ENCODE peak calls at places on chromosomes 6 and 20, in four cellular contexts. L is HCT116, H is IMR-90, F is heart left ventricle. P is an unnamed sample.

GRCh38 chr20:45834797-45835161 is 1.2 kb downstream of the SNX21 start:
- DNase-seq in L (no peak), H (no peak), F (no peak), P (no peak)

GRCh38 chr20:63177134-63177784 is 38.7 kb downstream of the YTHDF1 start:
- DNase-seq in L (no peak), H (no peak), F (no peak), P (no peak)

GRCh38 chr6:154302111-154302752 is 54.4 kb downstream of the IPCEF1 start:
- DNase-seq in L (no peak), H (peak), F (no peak), P (no peak)

GRCh38 chr6:158938811-158939254 is 61.2 kb downstream of the RSPH3 start:
- DNase-seq in L (peak), H (no peak), F (no peak), P (no peak)

GRCh38 chr6:71420693-71421328 is 132.2 kb downstream of the OGFRL1 start:
- DNase-seq in L (no peak), H (peak), F (peak), P (peak)

GRCh38 chr6:141261016-141261671 is 871.6 kb upstream of the GJE1 start:
- DNase-seq in L (no peak), H (no peak), F (peak), P (no peak)

GRCh38 chr6:47098570-47098993 is 56.5 kb upstream of the ADGRF1 start:
- DNase-seq in L (no peak), H (peak), F (no peak), P (peak)

GRCh38 chr6:146788115-146788514 is 189.3 kb downstream of the ADGB start:
- DNase-seq in L (no peak), H (no peak), F (no peak), P (no peak)

GRCh38 chr20:38453941-38454340 is 18.7 kb upstream of the RALGAPB start:
- DNase-seq in L (no peak), H (no peak), F (no peak), P (peak)

GRCh38 chr6:82330171-82330804 is 33.3 kb upstream of the TPBG start:
- DNase-seq in L (no peak), H (no peak), F (no peak), P (no peak)

GRCh38 chr20:35497780-35498189 is 31.7 kb downstream of the C20orf173 start:
- DNase-seq in L (no peak), H (no peak), F (peak), P (no peak)

GRCh38 chr6:14212020-14212419 is 94.4 kb downstream of the CD83 start:
- DNase-seq in L (no peak), H (no peak), F (no peak), P (no peak)

GRCh38 chr6:31738048-31738979 is 1.5 kb upstream of the MSH5 start:
- DNase-seq in L (no peak), H (peak), F (peak), P (peak)

GRCh38 chr6:80094017-80094416 is 12.5 kb upstream of the BCKDHB start:
- DNase-seq in L (peak), H (peak), F (no peak), P (no peak)

GRCh38 chr20:32780749-32781402 is 18.7 kb downstream of the DNMT3B start:
- DNase-seq in L (no peak), H (no peak), F (no peak), P (no peak)

GRCh38 chr6:134295953-134296553 is 21.9 kb downstream of the SGK1 start:
- DNase-seq in L (peak), H (peak), F (peak), P (peak)

GRCh38 chr20:44756011-44756688 is 10.5 kb downstream of the KCNK15 start:
- DNase-seq in L (no peak), H (no peak), F (no peak), P (no peak)

GRCh38 chr6:127267742-127268588 is 1.3 kb downstream of the RNF146 start:
- DNase-seq in L (no peak), H (no peak), F (no peak), P (no peak)

GRCh38 chr20:58233881-58234528 is 5.6 kb upstream of the ANKRD60 start:
- DNase-seq in L (no peak), H (no peak), F (no peak), P (no peak)

GRCh38 chr20:59297641-59298040 is 2.8 kb upstream of the EDN3 start:
- DNase-seq in L (no peak), H (no peak), F (no peak), P (no peak)

GRCh38 chr20:62861732-62862336 is at the start of gene TCFL5:
- DNase-seq in L (peak), H (peak), F (peak), P (peak)

GRCh38 chr6:95318137-95318536 is 259.2 kb upstream of the MANEA start:
- DNase-seq in L (no peak), H (no peak), F (no peak), P (no peak)

GRCh38 chr20:36374995-36375394 is 68.9 kb downstream of the DLGAP4 start:
- DNase-seq in L (no peak), H (no peak), F (no peak), P (no peak)

GRCh38 chr6:37236921-37237320 is 20.7 kb upstream of the TBC1D22B start:
- DNase-seq in L (no peak), H (peak), F (no peak), P (peak)

GRCh38 chr6:36319436-36319762 is 17.3 kb downstream of the BNIP5 start:
- DNase-seq in L (no peak), H (no peak), F (no peak), P (no peak)

DNA sequence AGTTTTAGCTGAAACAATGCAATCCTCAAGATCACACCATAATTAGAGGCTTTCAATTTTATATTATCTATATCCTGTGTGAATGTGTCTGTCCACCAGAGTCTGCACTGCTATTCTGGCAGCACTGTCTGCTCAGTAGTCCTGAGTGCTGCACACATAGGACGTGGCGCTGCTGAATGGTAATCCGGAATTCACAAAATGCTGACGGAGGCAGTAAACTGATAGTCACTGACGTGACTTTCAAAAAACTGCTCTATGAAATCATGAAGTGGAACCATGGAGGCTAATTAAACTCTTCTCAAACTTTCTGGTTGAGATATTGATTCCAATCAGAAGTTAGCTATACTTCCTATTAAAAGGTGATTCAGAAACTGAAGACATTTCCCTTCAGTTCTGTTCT is 190.8 kb upstream of the NOX3 start:
- DNase-seq in L (no peak), H (peak), F (no peak), P (no peak)
- H3K4me3 ChIP-seq in L (no peak), H (no peak), F (no peak), P (no peak)

DNA sequence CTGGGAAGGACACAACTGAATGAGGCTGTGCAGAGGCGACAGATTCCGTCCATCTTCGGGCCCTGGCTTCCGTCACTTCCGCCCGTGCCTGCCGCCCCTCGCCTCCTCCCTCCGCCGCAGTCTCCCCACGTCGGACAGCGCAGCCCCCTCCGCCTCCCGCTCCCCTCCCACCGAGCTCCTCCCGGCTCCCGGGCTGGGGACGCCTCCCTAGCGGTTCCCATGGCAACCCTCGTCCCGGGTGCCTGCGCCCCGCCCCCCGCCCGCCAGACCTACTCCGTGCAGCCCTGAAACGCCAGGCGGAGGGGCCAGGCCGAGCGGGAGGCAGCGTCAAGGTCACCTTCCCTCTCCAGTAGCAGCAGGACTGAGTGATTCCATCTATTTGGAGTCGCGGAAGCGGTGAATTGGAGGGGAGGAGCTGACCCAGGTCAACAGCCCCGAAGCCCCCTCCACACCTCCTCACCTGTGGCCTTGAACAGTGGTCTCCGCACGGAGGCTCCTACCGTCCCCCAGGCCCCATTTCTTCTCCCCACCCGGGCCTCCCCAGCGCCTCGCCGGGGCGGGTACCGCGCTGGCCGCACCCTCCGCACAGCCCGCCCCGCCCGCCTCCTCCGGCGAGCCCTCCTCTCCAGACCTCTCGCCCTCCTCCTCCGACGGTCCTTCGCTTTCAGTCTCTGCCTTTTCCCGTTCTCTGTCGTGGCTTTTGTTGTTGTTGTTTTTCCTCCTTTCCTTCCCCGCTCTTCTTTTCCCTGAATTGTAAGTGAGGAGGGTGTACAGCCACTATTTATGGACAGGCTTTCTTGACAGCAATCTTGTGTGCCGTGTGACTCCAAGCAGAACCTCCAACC is 951 bp downstream of the NRSN2 start:
- DNase-seq in L (no peak), H (peak), F (peak), P (peak)
- TF ChIP-seq POLR2A in L (peak), H (peak), F (no peak), P (no peak)

GRCh38 chr6:53244958-53245357 is 96.3 kb upstream of the GCM1 start:
- DNase-seq in L (no peak), H (no peak), F (no peak), P (no peak)
- H3K4me3 ChIP-seq in L (no peak), H (no peak), F (no peak), P (no peak)

GRCh38 chr6:43171284-43172126 is 436 bp downstream of the SRF start:
- DNase-seq in L (no peak), H (no peak), F (no peak), P (peak)
- TF ChIP-seq POLR2A in L (peak), H (peak), F (peak), P (no peak)

DNA sequence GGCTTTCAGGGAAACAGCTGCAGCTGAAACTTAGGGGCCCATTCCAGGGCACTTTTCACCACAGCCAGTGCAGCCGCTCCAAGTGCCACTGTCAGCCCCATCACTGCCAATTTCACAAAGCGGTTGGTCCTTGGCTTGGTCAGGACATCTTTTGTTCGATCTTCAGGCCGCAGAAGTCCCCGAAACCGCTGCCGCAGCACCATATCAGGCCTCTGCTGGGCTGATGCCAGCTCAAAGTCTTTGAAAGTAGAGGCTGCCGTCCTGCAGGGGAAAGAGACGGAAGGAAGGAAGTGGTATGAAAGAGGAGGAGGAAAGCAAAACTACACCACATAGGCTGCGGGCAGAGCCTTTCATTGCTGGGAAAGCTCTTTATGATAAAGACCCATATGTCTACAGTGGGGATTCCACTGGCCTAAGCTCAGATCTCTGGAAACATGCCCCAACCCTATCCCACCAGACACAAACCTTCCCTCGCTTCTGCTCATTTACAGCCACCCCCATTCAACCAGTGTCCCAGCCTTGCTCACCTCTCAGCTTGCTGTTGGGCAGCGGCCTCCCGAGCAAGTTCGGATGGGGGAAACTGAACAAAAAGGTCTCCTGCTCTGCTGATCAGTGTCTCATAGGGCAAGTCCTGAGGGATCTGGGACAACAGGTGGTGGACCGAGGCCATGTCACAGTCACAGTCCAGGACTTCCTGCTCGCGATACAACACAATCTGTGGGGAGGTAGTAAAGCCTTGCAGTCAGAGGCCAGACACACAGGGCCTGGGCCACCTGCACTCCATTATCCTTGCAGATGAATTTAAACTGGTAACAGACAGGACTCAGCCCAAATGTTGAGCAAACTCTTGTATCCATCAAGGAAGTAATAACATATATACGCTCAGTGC is 23.5 kb downstream of the TBC1D20 start:
- DNase-seq in L (no peak), H (no peak), F (no peak), P (no peak)
- H3K4me3 ChIP-seq in L (no peak), H (no peak), F (no peak), P (no peak)

DNA sequence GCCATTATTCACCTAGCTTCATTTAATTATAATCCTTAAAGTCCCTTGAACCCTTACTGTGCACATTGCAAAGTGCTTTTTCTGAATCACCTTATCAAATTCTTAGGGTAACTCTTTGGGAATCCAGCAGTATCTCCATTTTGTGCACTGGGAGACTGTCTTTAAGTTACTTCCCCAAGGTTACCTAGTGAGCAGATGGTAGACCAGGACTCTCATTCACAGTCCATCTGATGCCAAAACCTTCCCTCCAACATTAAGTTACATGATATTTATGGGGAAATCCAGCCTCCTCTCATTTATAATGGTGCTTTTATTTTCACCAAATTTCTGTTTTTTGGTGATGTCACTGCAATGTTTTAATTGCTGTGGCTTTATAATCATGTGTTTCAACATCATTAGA is 75.7 kb downstream of the NCOA7 start:
- DNase-seq in L (no peak), H (no peak), F (no peak), P (no peak)
- TF ChIP-seq POLR2A in L (no peak), H (no peak), F (no peak), P (no peak)